ENCODE peak calls at places on chromosomes 11 and 22, in seven cellular contexts. One of them, this sample, is unnamed.

GRCh38 chr11:123473941-123474668 is 44.0 kb downstream of the GRAMD1B start:
- DNase-seq in stomach: no peak
- DNase-seq in heart right ventricle: no peak
- DNase-seq in heart left ventricle: no peak
- DNase-seq in DND-41: no peak
- DNase-seq in left lung: no peak
- DNase-seq in mucosa of descending colon: no peak
- DNase-seq in this sample: peak; percentile 94

GRCh38 chr11:103007521-103007920 is 52.0 kb upstream of the MMP13 start:
- DNase-seq in stomach: no peak
- DNase-seq in heart right ventricle: no peak
- DNase-seq in heart left ventricle: no peak
- DNase-seq in DND-41: no peak
- DNase-seq in left lung: no peak
- DNase-seq in mucosa of descending colon: no peak
- DNase-seq in this sample: peak; percentile 59

GRCh38 chr11:33147559-33147958 is 13.7 kb downstream of the CSTF3 start:
- DNase-seq in stomach: no peak
- DNase-seq in heart right ventricle: no peak
- DNase-seq in heart left ventricle: no peak
- DNase-seq in DND-41: no peak
- DNase-seq in left lung: no peak
- DNase-seq in mucosa of descending colon: no peak
- DNase-seq in this sample: peak; percentile 53

GRCh38 chr11:47373876-47374820 is 4.2 kb downstream of the SPI1 start:
- DNase-seq in stomach: peak; percentile 87
- DNase-seq in heart right ventricle: peak; percentile 83
- DNase-seq in heart left ventricle: peak; percentile 83
- DNase-seq in DND-41: peak; percentile 79
- DNase-seq in left lung: peak; percentile 83
- DNase-seq in mucosa of descending colon: peak; percentile 92
- DNase-seq in this sample: peak; percentile 32

GRCh38 chr22:16783930-16784354 is 41.3 kb downstream of the XKR3 start:
- DNase-seq in stomach: no peak
- DNase-seq in heart right ventricle: no peak
- DNase-seq in heart left ventricle: no peak
- DNase-seq in DND-41: peak; percentile 23
- DNase-seq in left lung: no peak
- DNase-seq in mucosa of descending colon: no peak
- DNase-seq in this sample: no peak

GRCh38 chr11:116614306-116615210 is 158.2 kb downstream of the BUD13 start:
- DNase-seq in stomach: no peak
- DNase-seq in heart right ventricle: no peak
- DNase-seq in heart left ventricle: no peak
- DNase-seq in DND-41: no peak
- DNase-seq in left lung: no peak
- DNase-seq in mucosa of descending colon: no peak
- DNase-seq in this sample: no peak

GRCh38 chr11:120674537-120674936 is 163.0 kb downstream of the GRIK4 start:
- DNase-seq in stomach: no peak
- DNase-seq in heart right ventricle: no peak
- DNase-seq in heart left ventricle: no peak
- DNase-seq in DND-41: no peak
- DNase-seq in left lung: no peak
- DNase-seq in mucosa of descending colon: no peak
- DNase-seq in this sample: peak; percentile 75

GRCh38 chr11:132941024-132941646 is 591.2 kb downstream of the OPCML start:
- DNase-seq in stomach: no peak
- DNase-seq in heart right ventricle: peak; percentile 22
- DNase-seq in heart left ventricle: no peak
- DNase-seq in DND-41: peak; percentile 36
- DNase-seq in left lung: no peak
- DNase-seq in mucosa of descending colon: peak; percentile 19
- DNase-seq in this sample: peak; percentile 13

GRCh38 chr11:90447651-90448050 is 224.8 kb upstream of the CHORDC1 start:
- DNase-seq in stomach: no peak
- DNase-seq in heart right ventricle: no peak
- DNase-seq in heart left ventricle: no peak
- DNase-seq in DND-41: no peak
- DNase-seq in left lung: no peak
- DNase-seq in mucosa of descending colon: no peak
- DNase-seq in this sample: no peak

GRCh38 chr11:63015521-63016215 is at the start of gene SLC22A8:
- DNase-seq in stomach: no peak
- DNase-seq in heart right ventricle: no peak
- DNase-seq in heart left ventricle: no peak
- DNase-seq in DND-41: no peak
- DNase-seq in left lung: no peak
- DNase-seq in mucosa of descending colon: no peak
- DNase-seq in this sample: no peak

GRCh38 chr22:47148956-47149748 is 386.7 kb downstream of the TBC1D22A start:
- DNase-seq in stomach: no peak
- DNase-seq in heart right ventricle: no peak
- DNase-seq in heart left ventricle: no peak
- DNase-seq in DND-41: no peak
- DNase-seq in left lung: no peak
- DNase-seq in mucosa of descending colon: no peak
- DNase-seq in this sample: no peak
- TF ChIP-seq CTCF in stomach: no peak
- TF ChIP-seq CTCF in heart right ventricle: no peak
- TF ChIP-seq CTCF in heart left ventricle: no peak
- TF ChIP-seq CTCF in DND-41: no peak
- TF ChIP-seq CTCF in left lung: no peak
- TF ChIP-seq CTCF in mucosa of descending colon: no peak
- TF ChIP-seq CTCF in this sample: no peak

GRCh38 chr11:94791216-94791889 is 23.2 kb downstream of the AMOTL1 start:
- DNase-seq in stomach: no peak
- DNase-seq in heart right ventricle: no peak
- DNase-seq in heart left ventricle: no peak
- DNase-seq in DND-41: no peak
- DNase-seq in left lung: no peak
- DNase-seq in mucosa of descending colon: no peak
- DNase-seq in this sample: peak; percentile 60
- H3K4me1 ChIP-seq in stomach: peaks cover 24% of the 10 kb centered on the region
- H3K4me1 ChIP-seq in heart right ventricle: peaks cover 91% of the 10 kb centered on the region
- H3K4me1 ChIP-seq in heart left ventricle: peaks cover 29% of the 10 kb centered on the region
- H3K4me1 ChIP-seq in DND-41: no peaks in the 10 kb centered on the region
- H3K4me1 ChIP-seq in left lung: peaks cover 50% of the 10 kb centered on the region
- H3K4me1 ChIP-seq in mucosa of descending colon: peaks cover 7% of the 10 kb centered on the region
- H3K4me1 ChIP-seq in this sample: peaks cover 71% of the 10 kb centered on the region

GRCh38 chr11:95972055-95972454 is 48.1 kb upstream of the MTMR2 start:
- DNase-seq in stomach: no peak
- DNase-seq in heart right ventricle: no peak
- DNase-seq in heart left ventricle: no peak
- DNase-seq in DND-41: no peak
- DNase-seq in left lung: no peak
- DNase-seq in mucosa of descending colon: no peak
- DNase-seq in this sample: no peak

DNA sequence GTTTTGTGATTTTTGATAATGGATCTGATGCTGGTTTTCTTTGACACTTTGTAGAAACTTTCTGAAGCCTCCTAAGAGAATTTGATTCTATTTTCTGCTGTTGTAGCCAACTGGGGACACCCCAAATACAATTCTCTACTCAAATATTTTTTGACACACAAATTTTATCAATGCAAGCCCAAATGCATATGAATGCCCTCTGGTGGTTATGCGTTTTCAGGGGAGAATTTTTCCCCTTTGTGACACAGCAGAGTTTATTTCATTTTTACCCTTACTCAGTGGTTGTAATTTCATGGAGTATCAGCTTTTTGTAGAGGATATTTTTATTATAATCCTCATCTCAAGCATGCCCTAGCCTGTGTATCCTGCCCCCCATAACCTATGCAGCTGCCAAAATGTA is 44.7 kb upstream of the MTMR2 start:
- DNase-seq in stomach: no peak
- DNase-seq in heart right ventricle: no peak
- DNase-seq in heart left ventricle: no peak
- DNase-seq in DND-41: no peak
- DNase-seq in left lung: no peak
- DNase-seq in mucosa of descending colon: no peak
- DNase-seq in this sample: no peak
- TF ChIP-seq CTCF in stomach: no peak
- TF ChIP-seq CTCF in heart right ventricle: no peak
- TF ChIP-seq CTCF in heart left ventricle: no peak
- TF ChIP-seq CTCF in DND-41: peak; percentile 45
- TF ChIP-seq CTCF in left lung: no peak
- TF ChIP-seq CTCF in mucosa of descending colon: no peak
- TF ChIP-seq CTCF in this sample: peak; percentile 24

DNA sequence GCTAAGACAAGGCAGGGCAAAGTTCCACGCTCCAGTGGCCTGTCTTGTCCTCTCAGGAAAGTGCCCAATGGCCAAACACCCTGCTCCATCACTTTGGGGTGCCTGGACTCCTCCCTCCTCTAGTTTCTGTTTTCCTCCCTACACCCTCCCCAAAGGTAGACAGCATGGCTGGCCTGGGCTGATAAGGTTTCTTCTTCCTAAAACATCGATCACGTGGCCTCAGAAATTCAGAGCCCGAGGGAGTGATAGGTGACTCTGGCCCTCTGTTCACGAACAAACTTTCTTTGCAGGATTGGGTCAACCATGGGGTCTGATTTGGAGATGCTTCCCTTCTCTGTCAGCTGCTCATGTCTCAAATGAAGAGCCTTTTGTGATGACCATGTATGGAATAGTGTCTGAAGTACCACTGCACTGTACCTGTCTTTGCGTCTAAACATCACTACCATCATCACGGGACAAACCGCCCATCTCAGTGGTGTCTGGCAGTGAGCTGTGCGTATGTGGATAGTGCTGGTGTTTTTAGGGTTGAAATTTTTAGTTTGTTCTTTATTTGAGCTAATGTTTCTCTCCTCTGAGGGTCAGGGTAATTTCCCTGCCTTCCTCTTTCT is 6.1 kb downstream of the MICAL2 start:
- DNase-seq in stomach: no peak
- DNase-seq in heart right ventricle: no peak
- DNase-seq in heart left ventricle: no peak
- DNase-seq in DND-41: no peak
- DNase-seq in left lung: no peak
- DNase-seq in mucosa of descending colon: no peak
- DNase-seq in this sample: no peak
- H3K4me1 ChIP-seq in stomach: peaks cover 38% of the 10 kb centered on the region
- H3K4me1 ChIP-seq in heart right ventricle: peaks cover 92% of the 10 kb centered on the region
- H3K4me1 ChIP-seq in heart left ventricle: peaks cover 33% of the 10 kb centered on the region
- H3K4me1 ChIP-seq in DND-41: no peaks in the 10 kb centered on the region
- H3K4me1 ChIP-seq in left lung: peaks cover 63% of the 10 kb centered on the region
- H3K4me1 ChIP-seq in mucosa of descending colon: peaks cover 17% of the 10 kb centered on the region
- H3K4me1 ChIP-seq in this sample: peaks cover 79% of the 10 kb centered on the region

DNA sequence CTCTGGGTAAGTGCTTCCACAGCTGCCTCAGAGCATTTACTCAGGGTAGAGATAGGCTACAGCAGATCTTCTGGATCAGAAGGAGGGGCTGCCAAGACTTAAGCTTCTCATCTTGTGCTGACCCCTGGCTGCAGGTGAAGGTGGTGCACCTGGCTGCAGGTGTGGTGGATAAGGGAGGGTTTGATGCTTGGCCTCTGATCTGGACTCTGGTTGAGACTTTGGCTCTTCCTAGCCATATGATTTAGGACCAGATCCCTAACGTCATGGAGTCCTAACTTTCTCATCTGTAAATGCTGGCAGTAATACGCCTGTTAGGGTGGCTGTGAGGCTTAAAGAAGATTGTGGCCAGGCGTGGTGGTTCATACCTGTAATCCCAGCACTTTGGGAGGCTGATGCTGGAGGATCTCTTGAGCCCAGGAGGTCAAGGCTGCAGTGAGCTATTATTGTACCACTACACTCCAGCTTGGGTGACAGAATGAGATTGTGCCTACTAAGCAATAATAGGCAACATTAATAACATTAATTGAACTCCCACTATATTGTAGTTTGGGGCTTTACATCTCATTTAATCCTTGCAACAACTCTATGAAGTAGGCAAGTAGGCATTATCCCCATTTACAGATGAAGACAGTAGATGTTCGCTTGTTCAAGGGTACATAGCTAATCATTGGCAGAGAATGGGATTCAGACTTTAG is 10.7 kb downstream of the DTX4 start:
- DNase-seq in stomach: peak; percentile 44
- DNase-seq in heart right ventricle: no peak
- DNase-seq in heart left ventricle: no peak
- DNase-seq in DND-41: no peak
- DNase-seq in left lung: no peak
- DNase-seq in mucosa of descending colon: peak; percentile 86
- DNase-seq in this sample: no peak
- TF ChIP-seq CTCF in stomach: no peak
- TF ChIP-seq CTCF in heart right ventricle: no peak
- TF ChIP-seq CTCF in heart left ventricle: no peak
- TF ChIP-seq CTCF in DND-41: peak; percentile 32
- TF ChIP-seq CTCF in left lung: peak; percentile 20
- TF ChIP-seq CTCF in mucosa of descending colon: peak; percentile 74
- TF ChIP-seq CTCF in this sample: no peak

GRCh38 chr11:64461081-64461480 is 102.1 kb downstream of the RPS6KA4 start:
- DNase-seq in stomach: no peak
- DNase-seq in heart right ventricle: no peak
- DNase-seq in heart left ventricle: no peak
- DNase-seq in DND-41: no peak
- DNase-seq in left lung: no peak
- DNase-seq in mucosa of descending colon: no peak
- DNase-seq in this sample: no peak
- H3K4me1 ChIP-seq in stomach: no peaks in the 10 kb centered on the region
- H3K4me1 ChIP-seq in heart right ventricle: no peaks in the 10 kb centered on the region
- H3K4me1 ChIP-seq in heart left ventricle: no peaks in the 10 kb centered on the region
- H3K4me1 ChIP-seq in DND-41: no peaks in the 10 kb centered on the region
- H3K4me1 ChIP-seq in left lung: no peaks in the 10 kb centered on the region
- H3K4me1 ChIP-seq in mucosa of descending colon: no peaks in the 10 kb centered on the region
- H3K4me1 ChIP-seq in this sample: no peaks in the 10 kb centered on the region

GRCh38 chr22:50694099-50694498 is 21.5 kb downstream of the SHANK3 start:
- DNase-seq in stomach: no peak
- DNase-seq in heart right ventricle: no peak
- DNase-seq in heart left ventricle: no peak
- DNase-seq in DND-41: no peak
- DNase-seq in left lung: no peak
- DNase-seq in mucosa of descending colon: no peak
- DNase-seq in this sample: no peak
- TF ChIP-seq CTCF in stomach: no peak
- TF ChIP-seq CTCF in heart right ventricle: no peak
- TF ChIP-seq CTCF in heart left ventricle: no peak
- TF ChIP-seq CTCF in DND-41: peak; percentile 4
- TF ChIP-seq CTCF in left lung: no peak
- TF ChIP-seq CTCF in mucosa of descending colon: no peak
- TF ChIP-seq CTCF in this sample: no peak

GRCh38 chr11:22846726-22847125 is 13.5 kb downstream of the CCDC179 start:
- DNase-seq in stomach: no peak
- DNase-seq in heart right ventricle: no peak
- DNase-seq in heart left ventricle: no peak
- DNase-seq in DND-41: no peak
- DNase-seq in left lung: no peak
- DNase-seq in mucosa of descending colon: no peak
- DNase-seq in this sample: no peak
- H3K4me1 ChIP-seq in stomach: no peaks in the 10 kb centered on the region
- H3K4me1 ChIP-seq in heart right ventricle: no peaks in the 10 kb centered on the region
- H3K4me1 ChIP-seq in heart left ventricle: no peaks in the 10 kb centered on the region
- H3K4me1 ChIP-seq in DND-41: no peaks in the 10 kb centered on the region
- H3K4me1 ChIP-seq in left lung: no peaks in the 10 kb centered on the region
- H3K4me1 ChIP-seq in mucosa of descending colon: no peaks in the 10 kb centered on the region
- H3K4me1 ChIP-seq in this sample: no peaks in the 10 kb centered on the region